ENCODE peak calls at places on chromosomes 1 and 21, in seven cellular contexts. Y is skeletal muscle cell, U is right lobe of liver, Z is AG04450, K is psoas muscle, V is cardiac muscle cell, L is cardiac fibroblast. E is an unnamed sample.
A peak's percentile ranks its signal among the peaks of the same experiment; 100 is the strongest.

GRCh38 chr1:157438236-157439012 is 113.9 kb downstream of the FCRL5 start:
- DNase-seq in Y (peak; percentile 15), U (no peak), Z (no peak), K (no peak), V (no peak), L (peak; percentile 11), E (no peak)

GRCh38 chr1:240258910-240259309 is 167.2 kb downstream of the FMN2 start:
- DNase-seq in Y (peak; percentile 69), U (no peak), Z (peak; percentile 61), K (no peak), V (no peak), L (peak; percentile 39), E (no peak)

GRCh38 chr21:41957991-41958766 is 4.4 kb upstream of the C2CD2 start:
- DNase-seq in Y (peak; percentile 91), U (peak; percentile 67), Z (peak; percentile 91), K (peak; percentile 76), V (peak; percentile 39), L (peak; percentile 93), E (peak; percentile 49)

GRCh38 chr21:42626171-42626570 is 27.2 kb upstream of the PDE9A start:
- DNase-seq in Y (no peak), U (no peak), Z (no peak), K (no peak), V (no peak), L (no peak), E (no peak)

GRCh38 chr1:88180449-88181108 is 503.5 kb upstream of the PKN2 start:
- DNase-seq in Y (peak; percentile 53), U (peak; percentile 86), Z (peak; percentile 55), K (peak; percentile 35), V (peak; percentile 82), L (peak; percentile 84), E (peak; percentile 64)

GRCh38 chr1:223045164-223045957 is 97.7 kb downstream of the TLR5 start:
- DNase-seq in Y (no peak), U (peak; percentile 80), Z (no peak), K (no peak), V (no peak), L (no peak), E (no peak)

GRCh38 chr1:31762323-31762722 is 1.8 kb downstream of the ADGRB2 start:
- DNase-seq in Y (no peak), U (no peak), Z (no peak), K (no peak), V (no peak), L (no peak), E (no peak)

GRCh38 chr1:196535727-196536126 is 72.5 kb downstream of the KCNT2 start:
- DNase-seq in Y (peak; percentile 4), U (no peak), Z (no peak), K (no peak), V (no peak), L (peak; percentile 16), E (no peak)

GRCh38 chr1:88801575-88802208 is 89.7 kb downstream of the GTF2B start:
- DNase-seq in Y (peak; percentile 34), U (no peak), Z (no peak), K (no peak), V (no peak), L (peak; percentile 1), E (no peak)

GRCh38 chr1:100440075-100440809 is 87.9 kb downstream of the CDC14A start:
- DNase-seq in Y (no peak), U (no peak), Z (no peak), K (no peak), V (no peak), L (no peak), E (no peak)

GRCh38 chr1:221089273-221089672 is 210.0 kb downstream of the HLX start:
- DNase-seq in Y (no peak), U (no peak), Z (no peak), K (no peak), V (no peak), L (peak; percentile 29), E (no peak)

GRCh38 chr1:33269621-33270020 is 13.3 kb downstream of the ZNF362 start:
- DNase-seq in Y (no peak), U (no peak), Z (no peak), K (no peak), V (no peak), L (no peak), E (no peak)

GRCh38 chr1:219927956-219928790 is at the start of gene SLC30A10:
- DNase-seq in Y (no peak), U (peak; percentile 95), Z (no peak), K (peak; percentile 15), V (peak; percentile 51), L (peak; percentile 4), E (peak; percentile 20)

GRCh38 chr1:208061118-208061517 is 150.2 kb upstream of the CD34 start:
- DNase-seq in Y (no peak), U (no peak), Z (no peak), K (no peak), V (no peak), L (no peak), E (no peak)

GRCh38 chr1:230415405-230416119 is 10.6 kb downstream of the PGBD5 start:
- DNase-seq in Y (no peak), U (no peak), Z (no peak), K (no peak), V (no peak), L (no peak), E (no peak)

GRCh38 chr21:42724226-42724920 is 71.0 kb downstream of the PDE9A start:
- DNase-seq in Y (peak; percentile 85), U (no peak), Z (peak; percentile 29), K (no peak), V (no peak), L (peak; percentile 96), E (no peak)

GRCh38 chr21:36732217-36732616 is 33.3 kb downstream of the SIM2 start:
- DNase-seq in Y (no peak), U (no peak), Z (no peak), K (no peak), V (no peak), L (no peak), E (no peak)

GRCh38 chr1:217332426-217333065 is 298.3 kb downstream of the GPATCH2 start:
- DNase-seq in Y (peak; percentile 34), U (no peak), Z (no peak), K (no peak), V (peak; percentile 71), L (peak; percentile 32), E (no peak)

GRCh38 chr1:19678931-19679453 is 14.3 kb downstream of the HTR6 start:
- DNase-seq in Y (no peak), U (no peak), Z (no peak), K (no peak), V (no peak), L (no peak), E (no peak)

GRCh38 chr1:89167590-89168215 is 8.1 kb downstream of the GBP7 start:
- DNase-seq in Y (no peak), U (no peak), Z (no peak), K (no peak), V (no peak), L (peak; percentile 2), E (no peak)

GRCh38 chr1:5647226-5647625 is 345.0 kb downstream of the NPHP4 start:
- DNase-seq in Y (no peak), U (no peak), Z (no peak), K (no peak), V (no peak), L (no peak), E (no peak)

GRCh38 chr1:245338485-245338877 is 183.7 kb downstream of the KIF26B start:
- DNase-seq in Y (no peak), U (no peak), Z (no peak), K (no peak), V (no peak), L (no peak), E (no peak)

GRCh38 chr1:45187735-45188134 is 18.7 kb downstream of the ZSWIM5 start:
- DNase-seq in Y (no peak), U (no peak), Z (no peak), K (no peak), V (no peak), L (no peak), E (no peak)

DNA sequence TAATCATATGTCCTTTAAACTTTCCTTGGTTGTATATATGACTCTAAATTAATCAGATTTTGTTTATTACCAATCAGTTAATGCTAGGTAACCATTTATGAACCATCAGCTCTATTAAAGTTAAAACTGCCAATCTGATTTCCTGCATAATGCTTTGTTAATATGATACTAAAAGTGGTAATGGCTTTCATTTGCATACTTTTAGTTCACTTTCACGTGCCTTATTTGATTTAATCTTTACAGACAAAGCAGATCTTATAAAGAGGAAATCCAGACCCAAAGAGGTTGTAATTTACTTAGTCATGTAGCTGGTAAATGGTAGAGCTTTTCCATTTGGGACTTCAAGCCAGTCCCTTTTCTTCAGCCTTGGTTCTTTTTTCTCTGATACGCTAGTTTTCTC is 61.3 kb downstream of the CLIC4 start:
- DNase-seq in Y (no peak), U (no peak), Z (no peak), K (no peak), V (no peak), L (no peak), E (no peak)
- H3K4me3 ChIP-seq in Y (no peak overlapping the region), U (no peak overlapping the region), Z (no peak overlapping the region), K (no peak overlapping the region), V (no peak overlapping the region), L (no peak overlapping the region), E (no peak overlapping the region)

DNA sequence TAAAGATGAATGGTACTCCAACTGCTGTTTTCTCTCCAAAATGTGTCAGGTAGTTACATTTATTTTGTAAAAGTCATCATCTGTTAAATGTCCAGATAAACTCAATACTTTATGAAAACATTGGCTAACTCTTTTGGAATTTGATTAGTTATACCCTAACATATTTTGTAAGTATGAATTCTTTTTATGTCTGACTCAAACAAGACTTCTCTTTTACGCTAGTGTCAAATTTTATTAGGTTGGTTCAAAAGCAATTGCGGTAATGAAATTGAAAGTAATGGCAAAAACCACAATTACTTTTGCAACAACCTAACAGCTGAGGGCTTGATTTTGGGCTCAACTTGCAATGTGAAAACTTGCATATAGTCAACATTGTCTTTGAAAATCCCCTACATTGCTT is 41.0 kb upstream of the USP25 start:
- DNase-seq in Y (no peak), U (no peak), Z (no peak), K (no peak), V (no peak), L (no peak), E (no peak)
- H3K4me3 ChIP-seq in Y (no peak overlapping the region), U (no peak overlapping the region), Z (no peak overlapping the region), K (no peak overlapping the region), V (no peak overlapping the region), L (no peak overlapping the region), E (no peak overlapping the region)

GRCh38 chr21:44708866-44709425 is 2.4 kb downstream of the TSPEAR start:
- DNase-seq in Y (no peak), U (peak; percentile 39), Z (no peak), K (no peak), V (no peak), L (no peak), E (no peak)
- H3K4me3 ChIP-seq in Y (no peak overlapping the region), U (no peak overlapping the region), Z (no peak overlapping the region), K (no peak overlapping the region), V (no peak overlapping the region), L (no peak overlapping the region), E (no peak overlapping the region)

GRCh38 chr1:25874635-25875153 is 814 bp downstream of the PAQR7 start:
- DNase-seq in Y (no peak), U (no peak), Z (no peak), K (no peak), V (no peak), L (no peak), E (no peak)

GRCh38 chr1:25876693-25877077 is 1.2 kb upstream of the PAQR7 start:
- DNase-seq in Y (no peak), U (no peak), Z (no peak), K (no peak), V (no peak), L (no peak), E (no peak)

GRCh38 chr1:25875856-25876692 is 566 bp upstream of the PAQR7 start:
- DNase-seq in Y (no peak), U (no peak), Z (no peak), K (no peak), V (peak; percentile 79), L (no peak), E (no peak)

GRCh38 chr1:25874209-25874608 is 1.3 kb downstream of the PAQR7 start:
- DNase-seq in Y (no peak), U (no peak), Z (no peak), K (no peak), V (no peak), L (no peak), E (no peak)

GRCh38 chr1:25875154-25875855 is at the start of gene PAQR7:
- DNase-seq in Y (peak; percentile 52), U (peak; percentile 91), Z (no peak), K (peak; percentile 79), V (peak; percentile 84), L (peak; percentile 79), E (peak; percentile 77)
- H3K4me3 ChIP-seq in Y (peak within 1 kb of the TSS; percentile 62), U (peak within 1 kb of the TSS; percentile 55), Z (peak within 1 kb of the TSS; percentile 69), K (peak within 1 kb of the TSS; percentile 78), V (peak within 1 kb of the TSS; percentile 45), L (peak within 1 kb of the TSS; percentile 60), E (peak within 1 kb of the TSS; percentile 81)

E was measured in dorsolateral prefrontal cortex.